ENCODE peak calls at places on chromosome 20, in five cellular contexts. T is IMR-90, Q is GM12878, P is K562, H is HepG2. G is an unnamed sample.

GRCh38 chr20:33967126-33967525 is 26.6 kb upstream of the RALY start:
- DNase-seq in H (no peak), Q (no peak), P (no peak), T (no peak), G (no peak)

GRCh38 chr20:32320305-32320704 is 37.8 kb upstream of the ASXL1 start:
- DNase-seq in H (no peak), P (no peak), T (no peak), Q (no peak), G (no peak)

GRCh38 chr20:44596010-44596409 is 13.6 kb downstream of the PKIG start:
- DNase-seq in T (no peak), H (no peak), Q (no peak), P (no peak), G (no peak)

GRCh38 chr20:47464380-47465101 is 37.1 kb upstream of the NCOA3 start:
- DNase-seq in T (peak; percentile 99), P (peak; percentile 19), Q (no peak), H (peak; percentile 100), G (peak; percentile 22)

GRCh38 chr20:53739799-53740785 is 146.5 kb upstream of the ZNF217 start:
- DNase-seq in H (no peak), P (peak; percentile 53), Q (no peak), T (peak; percentile 44), G (no peak)

GRCh38 chr20:50520222-50520877 is 10.2 kb downstream of the PTPN1 start:
- DNase-seq in P (no peak), T (no peak), Q (no peak), H (no peak), G (no peak)

GRCh38 chr20:57315083-57315963 is 14.3 kb upstream of the SPO11 start:
- DNase-seq in Q (no peak), T (no peak), P (no peak), H (no peak), G (no peak)

GRCh38 chr20:47304287-47304686 is 52.2 kb downstream of the ZMYND8 start:
- DNase-seq in T (peak; percentile 72), H (no peak), Q (no peak), P (no peak), G (peak; percentile 57)

GRCh38 chr20:7171911-7172310 is 404.4 kb downstream of the BMP2 start:
- DNase-seq in Q (no peak), H (no peak), P (no peak), T (no peak), G (no peak)

GRCh38 chr20:40953856-40954255 is 74.8 kb upstream of the TOP1 start:
- DNase-seq in T (peak; percentile 49), P (no peak), H (no peak), Q (no peak), G (no peak)

GRCh38 chr20:34773726-34774125 is 51.7 kb downstream of the NCOA6 start:
- DNase-seq in H (no peak), P (no peak), T (no peak), Q (no peak), G (no peak)

GRCh38 chr20:53202781-53203180 is 230.6 kb downstream of the TSHZ2 start:
- DNase-seq in P (no peak), H (no peak), T (no peak), Q (no peak), G (no peak)

GRCh38 chr20:3744806-3745685 is 12.6 kb downstream of the HSPA12B start:
- DNase-seq in T (no peak), H (peak; percentile 74), P (peak; percentile 95), Q (no peak), G (peak; percentile 90)

GRCh38 chr20:35088231-35088794 is 4.3 kb downstream of the TRPC4AP start:
- DNase-seq in T (peak; percentile 33), P (no peak), H (no peak), Q (no peak), G (no peak)

GRCh38 chr20:15619341-15619740 is 953.9 kb downstream of the KIF16B start:
- DNase-seq in H (no peak), P (no peak), T (no peak), Q (no peak), G (no peak)

GRCh38 chr20:4074877-4075455 is 59.6 kb upstream of the RNF24 start:
- DNase-seq in T (no peak), P (peak; percentile 67), H (no peak), Q (no peak), G (no peak)

GRCh38 chr20:39822667-39823066 is 860.5 kb downstream of the DHX35 start:
- DNase-seq in P (no peak), T (peak; percentile 42), Q (no peak), H (no peak), G (no peak)

GRCh38 chr20:49432562-49432961 is 49.9 kb downstream of the KCNB1 start:
- DNase-seq in Q (no peak), P (no peak), H (no peak), T (no peak), G (no peak)

GRCh38 chr20:32462900-32463641 is 104.9 kb downstream of the ASXL1 start:
- DNase-seq in H (no peak), P (no peak), T (no peak), Q (no peak), G (peak; percentile 59)

GRCh38 chr20:3382836-3383235 is 24.6 kb downstream of the DNAAF9 start:
- DNase-seq in Q (no peak), T (no peak), P (no peak), H (no peak), G (no peak)

GRCh38 chr20:35009665-35010328 is 54.1 kb downstream of the MYH7B start:
- DNase-seq in P (no peak), H (no peak), T (no peak), Q (no peak), G (no peak)

GRCh38 chr20:51121901-51122412 is 99.0 kb upstream of the KCNG1 start:
- DNase-seq in P (no peak), H (no peak), Q (no peak), T (peak; percentile 52), G (no peak)

GRCh38 chr20:3283222-3283820 is 44.3 kb upstream of the SLC4A11 start:
- DNase-seq in H (no peak), P (no peak), T (no peak), Q (no peak), G (peak; percentile 89)

GRCh38 chr20:39112196-39112743 is 150.1 kb downstream of the DHX35 start:
- DNase-seq in P (peak; percentile 63), H (peak; percentile 65), T (peak; percentile 28), Q (no peak), G (peak; percentile 91)

GRCh38 chr20:38001981-38002380 is 31.3 kb downstream of the TTI1 start:
- DNase-seq in H (no peak), P (peak; percentile 47), Q (no peak), T (peak; percentile 51), G (no peak)

GRCh38 chr20:11876555-11876954 is 41.1 kb upstream of the BTBD3 start:
- DNase-seq in P (no peak), T (no peak), Q (no peak), H (no peak), G (no peak)

GRCh38 chr20:11880694-11881093 is 37.0 kb upstream of the BTBD3 start:
- DNase-seq in T (no peak), H (peak; percentile 24), P (no peak), Q (no peak), G (no peak)

GRCh38 chr20:11882651-11883050 is 35.0 kb upstream of the BTBD3 start:
- DNase-seq in Q (no peak), T (no peak), H (no peak), P (no peak), G (no peak)

DNA sequence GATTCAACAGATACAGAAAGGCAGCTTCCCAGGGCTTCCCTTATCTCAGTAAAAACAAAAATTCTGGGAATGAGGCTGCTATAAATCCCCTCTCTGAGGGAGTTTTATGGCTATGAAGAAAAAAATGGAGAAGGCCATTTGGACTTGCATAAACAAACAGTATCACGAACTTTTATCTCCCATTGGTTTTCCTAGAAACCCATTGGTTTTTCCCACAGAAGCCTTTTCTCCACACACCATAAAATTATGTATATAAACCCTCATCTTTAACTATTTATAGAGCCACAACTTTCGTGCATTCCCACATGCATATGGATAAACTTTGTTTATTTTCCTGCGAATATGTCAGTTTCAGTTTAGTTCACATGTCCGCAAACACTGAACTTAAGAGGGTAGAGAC is 36.2 kb upstream of the BTBD3 start:
- DNase-seq in Q (no peak), P (no peak), H (no peak), T (peak; percentile 18), G (no peak)
- H3K4me3 ChIP-seq in Q (no peak overlapping the region), P (no peak overlapping the region), H (no peak overlapping the region), T (no peak overlapping the region), G (no peak overlapping the region)

DNA sequence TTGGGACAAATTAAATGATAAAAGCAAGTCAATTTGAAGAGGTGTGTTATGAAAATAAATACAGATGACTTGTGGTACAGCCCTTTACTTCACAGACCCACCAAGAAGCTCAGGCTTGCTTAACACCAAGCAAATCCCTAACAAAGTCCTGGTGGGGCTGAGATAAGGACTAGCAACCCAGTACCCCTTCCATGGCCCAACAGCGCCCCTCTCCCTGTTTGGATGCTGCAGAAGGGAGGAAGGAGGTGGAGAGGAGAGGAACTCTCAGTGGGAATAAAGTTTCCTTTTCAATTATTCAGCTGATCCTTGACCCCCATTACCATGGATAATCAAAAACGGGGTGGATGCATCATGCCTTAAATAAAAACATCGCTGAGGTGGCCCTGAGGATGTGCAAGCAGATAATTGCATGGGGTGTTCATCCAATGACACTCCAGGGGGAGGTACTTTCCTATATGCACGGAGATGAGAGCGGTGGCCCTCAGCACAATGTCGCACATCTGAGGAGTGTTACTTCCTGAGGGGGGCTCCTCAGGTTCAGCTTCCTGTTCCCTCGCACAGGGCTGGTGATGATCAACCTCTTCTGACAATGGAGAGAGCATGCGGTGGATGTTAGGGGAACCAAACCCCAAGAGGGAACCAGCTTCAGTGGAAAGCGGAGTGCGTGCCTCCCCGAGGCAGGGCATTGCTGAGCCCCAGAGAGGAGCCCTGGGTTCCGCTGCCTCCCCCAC is 4.4 kb upstream of the ZNF831 start:
- DNase-seq in P (peak; percentile 18), T (no peak), Q (no peak), H (no peak), G (no peak)
- TF ChIP-seq MXI1 in P (no peak), T (no peak), Q (no peak), H (no peak), G (no peak)

GRCh38 chr20:1041845-1042390 is 39.8 kb upstream of the RSPO4 start:
- DNase-seq in H (peak; percentile 72), T (no peak), P (no peak), Q (no peak), G (no peak)
- H3K4me3 ChIP-seq in H (no peak overlapping the region), T (no peak overlapping the region), P (no peak overlapping the region), Q (no peak overlapping the region), G (no peak overlapping the region)

GRCh38 chr20:63520594-63520938 is at the start of gene PPDPF:
- DNase-seq in T (peak; percentile 72), Q (no peak), H (no peak), P (peak; percentile 84), G (peak; percentile 100)

GRCh38 chr20:63517376-63518309 is 2.9 kb upstream of the PPDPF start:
- DNase-seq in T (no peak), Q (no peak), P (no peak), H (no peak), G (no peak)

GRCh38 chr20:63519765-63520593 is 586 bp upstream of the PPDPF start:
- DNase-seq in P (peak; percentile 66), Q (no peak), T (peak; percentile 29), H (no peak), G (peak; percentile 87)

GRCh38 chr20:63518946-63519764 is 1.4 kb upstream of the PPDPF start:
- DNase-seq in H (no peak), T (no peak), P (no peak), Q (no peak), G (peak; percentile 28)

DNA sequence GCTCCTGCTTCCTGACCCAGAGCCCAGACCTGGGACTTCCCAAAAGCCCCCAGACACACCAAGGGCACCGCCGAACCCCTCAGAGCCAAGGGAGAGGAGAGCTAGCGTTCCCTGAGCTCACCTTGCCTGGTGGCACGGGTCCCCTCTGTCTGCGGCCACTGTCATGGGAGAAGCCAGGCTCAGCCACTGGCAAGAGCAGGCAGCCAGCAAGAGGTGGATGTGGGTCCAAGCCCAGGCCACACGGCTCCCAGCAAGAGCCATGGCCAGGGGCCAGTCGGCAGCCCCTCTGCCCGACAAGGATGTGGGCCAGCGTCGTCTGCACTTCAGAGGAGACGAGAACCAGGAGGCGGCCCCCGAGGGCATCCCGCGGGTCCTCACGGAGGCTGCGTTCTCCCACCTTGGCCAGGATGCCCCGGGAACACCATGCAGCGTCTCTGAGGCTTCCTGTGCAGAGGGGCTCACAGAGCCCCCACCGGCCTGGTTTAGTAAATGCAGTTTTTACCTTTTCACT is 2.2 kb upstream of the PPDPF start:
- DNase-seq in P (no peak), T (no peak), Q (no peak), H (no peak), G (peak; percentile 70)
- TF ChIP-seq MXI1 in P (no peak), T (no peak), Q (no peak), H (no peak), G (no peak)

G was measured in SK-N-SH.